ENCODE peak calls at places on chromosomes 1 and 21, in eight cellular contexts. A, Q, U, M, S, Z, G and P are unnamed samples.
A peak's percentile ranks its signal among the peaks of the same experiment; 100 is the strongest.

GRCh38 chr1:34088001-34088400 is 77.0 kb downstream of the CSMD2 start:
- DNase-seq in A (no peak), Q (no peak), U (no peak), M (no peak), S (no peak), Z (no peak), G (no peak), P (no peak)

GRCh38 chr1:79554620-79555160 is 548.2 kb upstream of the ADGRL4 start:
- DNase-seq in A (no peak), Q (no peak), U (no peak), M (no peak), S (no peak), Z (no peak), G (no peak), P (no peak)

GRCh38 chr1:219085988-219086387 is 87.7 kb upstream of the LYPLAL1 start:
- DNase-seq in A (no peak), Q (no peak), U (peak; percentile 44), M (peak; percentile 34), S (no peak), Z (peak; percentile 62), G (no peak), P (peak; percentile 66)

GRCh38 chr21:45372732-45373355 is 32.1 kb upstream of the COL18A1 start:
- DNase-seq in A (no peak), Q (no peak), U (no peak), M (no peak), S (no peak), Z (no peak), G (no peak), P (no peak)

GRCh38 chr1:181479137-181479745 is 4.1 kb upstream of the CACNA1E start:
- DNase-seq in A (no peak), Q (peak; percentile 28), U (peak; percentile 73), M (peak; percentile 21), S (peak; percentile 78), Z (peak; percentile 76), G (peak; percentile 67), P (peak; percentile 66)

GRCh38 chr1:39902121-39902807 is 547 bp upstream of the MYCL start:
- DNase-seq in A (no peak), Q (peak; percentile 58), U (no peak), M (no peak), S (peak; percentile 53), Z (peak; percentile 35), G (no peak), P (peak; percentile 27)

GRCh38 chr1:167088746-167089417 is 1.3 kb downstream of the GPA33 start:
- DNase-seq in A (no peak), Q (no peak), U (no peak), M (no peak), S (no peak), Z (no peak), G (no peak), P (no peak)

GRCh38 chr1:7948950-7949349 is 8.3 kb upstream of the TNFRSF9 start:
- DNase-seq in A (no peak), Q (no peak), U (peak; percentile 37), M (peak; percentile 59), S (no peak), Z (peak; percentile 79), G (no peak), P (peak; percentile 93)

GRCh38 chr1:4021153-4021894 is 121.3 kb upstream of the C1orf174 start:
- DNase-seq in A (no peak), Q (no peak), U (no peak), M (no peak), S (no peak), Z (no peak), G (no peak), P (no peak)

DNA sequence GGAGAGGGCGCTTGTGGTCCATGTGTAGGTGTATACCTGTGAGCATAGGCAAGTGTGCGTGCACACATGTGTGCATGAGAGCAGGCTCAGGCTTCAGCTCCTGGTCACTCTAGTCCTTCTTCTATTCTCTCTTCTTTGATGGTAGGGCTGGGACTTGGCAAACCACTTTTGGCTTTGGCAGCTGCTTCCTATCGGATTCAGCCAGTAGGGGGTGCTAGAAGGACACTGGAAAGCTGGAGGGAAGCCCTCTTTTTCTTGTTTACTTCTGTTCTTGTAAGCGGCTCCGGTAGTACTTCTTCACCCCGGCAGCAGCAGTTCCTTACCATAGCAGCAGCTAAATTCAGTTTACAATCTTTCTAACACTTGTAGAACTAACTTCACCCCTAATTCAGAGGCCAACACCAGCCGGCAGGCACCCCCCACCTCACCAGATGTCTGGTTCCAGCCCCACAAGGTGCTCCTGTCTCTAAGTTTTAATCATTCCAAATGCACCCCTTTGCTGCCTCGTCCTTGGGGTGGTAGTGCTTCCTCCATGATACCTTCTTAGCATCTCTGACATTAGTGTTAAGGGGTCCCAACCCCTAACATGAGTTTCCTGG is 25.1 kb downstream of the NENF start:
- DNase-seq in A (no peak), Q (peak; percentile 82), U (peak; percentile 57), M (no peak), S (peak; percentile 75), Z (peak; percentile 37), G (peak; percentile 71), P (no peak)
- TF ChIP-seq CTCF in A (peak; percentile 43), Q (peak; percentile 96), U (peak; percentile 62), M (peak; percentile 59), S (peak; percentile 78), Z (peak; percentile 45), G (peak; percentile 72), P (peak; percentile 38)

GRCh38 chr1:26701266-26701994 is 5.6 kb downstream of the ARID1A start:
- DNase-seq in A (no peak), Q (no peak), U (no peak), M (no peak), S (no peak), Z (peak; percentile 60), G (no peak), P (no peak)

GRCh38 chr1:26697978-26698849 is 2.4 kb downstream of the ARID1A start:
- DNase-seq in A (no peak), Q (peak; percentile 36), U (peak; percentile 96), M (peak; percentile 93), S (peak; percentile 83), Z (peak; percentile 97), G (peak; percentile 88), P (peak; percentile 97)

GRCh38 chr1:26702680-26703038 is 6.8 kb downstream of the ARID1A start:
- DNase-seq in A (no peak), Q (no peak), U (no peak), M (no peak), S (no peak), Z (no peak), G (no peak), P (no peak)

GRCh38 chr1:26701995-26702679 is 6.3 kb downstream of the ARID1A start:
- DNase-seq in A (no peak), Q (no peak), U (no peak), M (no peak), S (no peak), Z (no peak), G (no peak), P (no peak)

GRCh38 chr1:26700711-26701110 is 4.9 kb downstream of the ARID1A start:
- DNase-seq in A (no peak), Q (no peak), U (peak; percentile 50), M (no peak), S (no peak), Z (peak; percentile 61), G (no peak), P (peak; percentile 49)
- H3K4me3 ChIP-seq in A (peak overlapping the region; percentile 3), Q (no peak overlapping the region), U (no peak overlapping the region), M (no peak overlapping the region), S (peak overlapping the region; percentile 70), Z (no peak overlapping the region), G (peak overlapping the region; percentile 84), P (no peak overlapping the region)

DNA sequence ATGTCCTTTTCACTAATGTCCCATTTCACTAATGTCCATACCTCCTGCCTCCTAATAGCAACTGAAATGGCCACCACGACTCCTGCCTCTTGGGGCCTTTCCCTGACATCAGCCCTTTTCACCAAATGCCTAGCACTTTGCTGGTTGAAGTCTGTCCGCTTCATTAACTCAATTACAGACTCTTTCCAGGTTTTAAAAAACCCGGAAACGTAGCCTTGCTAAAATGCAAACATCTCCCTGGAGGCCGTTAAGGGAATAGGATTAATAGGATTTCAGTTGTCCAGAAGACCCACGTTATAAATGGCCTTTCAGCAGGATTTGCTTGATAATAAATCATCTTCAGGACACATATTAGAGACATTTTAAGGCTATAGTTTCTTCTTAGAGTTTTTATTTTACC is 25.7 kb upstream of the ERO1B start:
- DNase-seq in A (no peak), Q (peak; percentile 11), U (no peak), M (no peak), S (no peak), Z (no peak), G (peak; percentile 59), P (no peak)
- TF ChIP-seq CTCF in A (no peak), Q (peak; percentile 20), U (no peak), M (no peak), S (no peak), Z (no peak), G (no peak), P (no peak)

GRCh38 chr1:172529304-172529703 is 3.6 kb upstream of the SUCO start:
- DNase-seq in A (no peak), Q (no peak), U (no peak), M (no peak), S (no peak), Z (no peak), G (no peak), P (no peak)

GRCh38 chr1:172530000-172530399 is 3.0 kb upstream of the SUCO start:
- DNase-seq in A (no peak), Q (no peak), U (no peak), M (no peak), S (peak; percentile 34), Z (peak; percentile 51), G (no peak), P (no peak)

GRCh38 chr1:172532700-172533510 is at the start of gene SUCO:
- DNase-seq in A (peak; percentile 98), Q (peak; percentile 100), U (peak; percentile 100), M (peak; percentile 97), S (peak; percentile 99), Z (peak; percentile 98), G (peak; percentile 100), P (peak; percentile 100)

GRCh38 chr1:172531846-172532699 is 877 bp upstream of the SUCO start:
- DNase-seq in A (peak; percentile 89), Q (peak; percentile 89), U (peak; percentile 99), M (peak; percentile 98), S (peak; percentile 97), Z (peak; percentile 100), G (peak; percentile 98), P (peak; percentile 99)

DNA sequence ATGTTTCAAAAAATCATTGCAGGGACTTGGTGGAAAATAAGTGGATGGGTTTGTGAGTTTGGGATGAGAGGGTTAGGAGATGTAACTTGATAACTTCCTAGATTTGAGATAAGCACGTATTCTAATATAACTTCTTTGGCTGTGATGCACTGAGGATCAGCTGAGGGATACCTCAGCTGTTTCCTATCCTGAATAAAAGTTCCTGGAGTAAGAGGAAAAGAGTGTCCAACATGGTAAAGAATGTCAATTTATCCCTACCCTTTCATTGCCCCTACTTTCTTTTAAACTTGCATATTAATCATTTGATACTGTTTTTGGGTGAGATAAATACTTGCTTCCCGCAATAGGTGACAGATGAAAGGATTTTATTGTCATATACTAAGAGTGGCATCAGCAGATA is 1.5 kb upstream of the SUCO start:
- DNase-seq in A (no peak), Q (no peak), U (no peak), M (no peak), S (no peak), Z (no peak), G (no peak), P (no peak)
- H3K4me3 ChIP-seq in A (peak overlapping the region; percentile 93), Q (peak overlapping the region; percentile 94), U (peak overlapping the region; percentile 85), M (peak overlapping the region; percentile 93), S (peak overlapping the region; percentile 81), Z (peak overlapping the region; percentile 84), G (peak overlapping the region; percentile 86), P (peak overlapping the region; percentile 86)